ENCODE peak calls at places on chromosomes 4 and X, in six cellular contexts. U, I, D, A, M and S are unnamed samples.

GRCh38 chr4:116413222-116413621 is 672.2 kb downstream of the TRAM1L1 start:
- DNase-seq in U (no peak), A (no peak), I (no peak), M (no peak), D (no peak), S (no peak)

GRCh38 chrX:130082244-130083106 is 27.8 kb downstream of the ELF4 start:
- DNase-seq in M (no peak), I (no peak), U (no peak), D (no peak), A (no peak), S (peak)

GRCh38 chr4:11028334-11028733 is 343.8 kb upstream of the CLNK start:
- DNase-seq in D (no peak), I (no peak), U (no peak), A (no peak), M (no peak), S (no peak)

GRCh38 chr4:27360651-27361347 is 500.2 kb downstream of the STIM2 start:
- DNase-seq in M (no peak), I (peak), D (peak), U (peak), A (peak), S (no peak)

GRCh38 chr4:176383273-176384077 is 63.7 kb downstream of the SPCS3 start:
- DNase-seq in U (peak), I (peak), M (peak), D (peak), A (peak), S (no peak)

GRCh38 chr4:4225915-4226605 is 669 bp downstream of the OTOP1 start:
- DNase-seq in U (no peak), M (no peak), A (peak), D (peak), I (no peak), S (no peak)

GRCh38 chrX:24990585-24990984 is 25.2 kb downstream of the ARX start:
- DNase-seq in M (no peak), D (no peak), I (no peak), A (no peak), U (no peak), S (no peak)

GRCh38 chr4:20276848-20277247 is 25.1 kb downstream of the SLIT2 start:
- DNase-seq in I (no peak), D (no peak), M (no peak), U (no peak), A (no peak), S (no peak)

GRCh38 chr4:48967626-48968025 is 18.4 kb upstream of the CWH43 start:
- DNase-seq in D (peak), A (peak), I (peak), U (no peak), M (peak), S (no peak)

GRCh38 chr4:8856835-8857590 is 14.6 kb downstream of the HMX1 start:
- DNase-seq in D (no peak), M (no peak), I (no peak), A (no peak), U (no peak), S (no peak)

GRCh38 chrX:149829751-149830191 is 48.0 kb downstream of the MAGEA9 start:
- DNase-seq in A (peak), U (no peak), D (peak), M (peak), I (peak), S (no peak)

GRCh38 chr4:95268819-95269565 is 279.8 kb downstream of the UNC5C start:
- DNase-seq in D (peak), A (peak), I (peak), U (peak), M (no peak), S (no peak)

GRCh38 chrX:153638041-153638371 is 9.0 kb upstream of the DUSP9 start:
- DNase-seq in M (no peak), A (no peak), I (no peak), D (no peak), U (no peak), S (no peak)

GRCh38 chr4:24559889-24560288 is 24.5 kb downstream of the DHX15 start:
- DNase-seq in I (peak), D (peak), M (no peak), A (peak), U (no peak), S (no peak)

GRCh38 chrX:13115457-13115856 is 71.0 kb upstream of the FAM9C start:
- DNase-seq in I (no peak), M (no peak), U (no peak), A (no peak), D (no peak), S (no peak)

GRCh38 chrX:129654652-129655546 is at the start of gene APLN:
- DNase-seq in M (peak), D (peak), U (peak), A (peak), I (peak), S (no peak)

GRCh38 chr4:152605641-152606304 is 69.9 kb upstream of the FBXW7 start:
- DNase-seq in A (peak), I (peak), U (no peak), D (peak), M (no peak), S (no peak)
- TF ChIP-seq CTCF in A (no peak), I (no peak), U (no peak), D (no peak), M (no peak), S (no peak)

GRCh38 chr4:168664242-168664897 is 167.5 kb downstream of the PALLD start:
- DNase-seq in A (no peak), M (peak), D (peak), U (peak), I (peak), S (no peak)
- H2AFZ ChIP-seq in A (no peak), M (no peak), D (no peak), U (no peak), I (no peak), S (no peak)

GRCh38 chr4:38894340-38894982 is 26.9 kb downstream of the FAM114A1 start:
- DNase-seq in U (peak), D (peak), I (peak), A (peak), M (no peak), S (peak)
- TF ChIP-seq CTCF in U (peak), D (peak), I (no peak), A (no peak), M (no peak), S (peak)

GRCh38 chr4:101284546-101284945 is 62.8 kb downstream of the PPP3CA start:
- DNase-seq in A (no peak), I (no peak), U (peak), M (no peak), D (no peak), S (no peak)

GRCh38 chr4:101288365-101289145 is 58.8 kb downstream of the PPP3CA start:
- DNase-seq in A (peak), I (peak), D (peak), M (no peak), U (no peak), S (no peak)

GRCh38 chr4:101287332-101287731 is 60.0 kb downstream of the PPP3CA start:
- DNase-seq in U (no peak), A (no peak), M (no peak), I (no peak), D (no peak), S (no peak)

GRCh38 chr4:101285985-101286384 is 61.3 kb downstream of the PPP3CA start:
- DNase-seq in M (no peak), U (no peak), D (no peak), I (no peak), A (no peak), S (no peak)

DNA sequence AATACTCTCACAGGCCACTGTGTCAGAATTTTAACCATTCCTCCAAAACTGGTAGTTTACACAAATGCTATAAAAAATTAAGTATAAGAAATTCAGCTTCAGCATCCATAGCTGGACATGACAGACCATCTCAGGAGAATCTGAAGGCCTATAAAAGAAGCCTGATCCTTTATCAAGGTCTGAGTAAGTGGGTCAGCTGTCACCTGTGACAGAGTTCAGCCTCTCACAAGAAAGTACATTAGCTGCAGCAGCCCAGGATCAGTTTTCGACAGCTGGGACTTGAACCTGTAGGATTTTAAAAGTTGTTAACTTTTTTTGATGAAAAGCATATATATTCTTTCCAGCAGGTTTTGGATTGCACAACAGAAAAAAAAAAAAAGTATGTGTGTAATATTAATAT is 60.7 kb downstream of the PPP3CA start:
- DNase-seq in A (no peak), M (no peak), U (no peak), D (no peak), I (no peak), S (no peak)
- H2AFZ ChIP-seq in A (no peak), M (no peak), U (no peak), D (no peak), I (no peak), S (no peak)

GRCh38 chrX:112867570-112867969 is 26.9 kb upstream of the AMOT start:
- DNase-seq in M (peak), A (no peak), I (no peak), D (no peak), U (no peak), S (peak)
- TF ChIP-seq CTCF in M (no peak), A (no peak), I (no peak), D (no peak), U (no peak), S (peak)

DNA sequence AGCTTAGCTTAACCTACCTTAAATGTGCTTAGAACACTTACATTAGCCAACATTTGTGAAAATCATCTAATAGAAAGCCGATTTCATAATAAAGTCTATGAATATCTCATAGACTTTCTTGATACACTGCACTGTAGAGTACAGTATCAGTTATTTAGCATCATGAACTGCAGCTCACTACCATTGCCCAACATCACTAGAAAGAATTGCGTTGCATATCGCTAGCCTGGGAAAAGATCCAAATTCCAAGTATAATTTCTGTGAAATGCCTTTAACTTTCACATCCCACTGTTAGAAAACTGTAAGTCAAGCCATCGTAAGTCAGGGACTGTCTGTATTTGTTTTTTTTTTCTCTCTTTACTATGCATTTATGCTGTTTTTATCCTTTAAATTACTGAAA is 918.6 kb upstream of the PABPC4L start:
- DNase-seq in D (peak), I (no peak), M (no peak), U (no peak), A (peak), S (no peak)
- H2AFZ ChIP-seq in D (no peak), I (no peak), M (no peak), U (no peak), A (no peak), S (no peak)

GRCh38 chr4:163920426-163920825 is 425.9 kb downstream of the TMA16 start:
- DNase-seq in A (no peak), I (no peak), U (no peak), M (no peak), D (no peak), S (no peak)

GRCh38 chr4:163911891-163912290 is 417.4 kb downstream of the TMA16 start:
- DNase-seq in D (peak), U (no peak), A (no peak), I (peak), M (no peak), S (no peak)

GRCh38 chr4:163913571-163913970 is 419.1 kb downstream of the TMA16 start:
- DNase-seq in D (no peak), A (no peak), U (no peak), I (no peak), M (no peak), S (no peak)

DNA sequence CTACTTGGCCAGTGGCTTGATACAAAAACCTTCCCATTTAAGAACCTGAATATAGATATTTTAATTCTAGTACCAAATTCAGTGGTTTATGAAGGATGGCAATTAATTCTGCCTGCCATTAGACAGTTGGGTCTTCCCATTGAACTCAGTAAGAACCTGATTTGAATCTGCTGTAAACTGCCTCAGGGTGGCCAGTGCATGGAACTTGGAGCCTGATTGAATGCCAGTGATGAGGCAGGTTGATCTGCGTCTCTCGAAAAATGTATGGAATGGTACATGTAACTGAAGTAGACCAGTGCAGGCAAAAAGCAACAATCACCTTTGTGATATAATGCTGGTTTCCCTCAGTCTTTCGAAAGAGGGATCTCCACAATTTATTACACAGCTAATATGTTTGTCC is 421.4 kb downstream of the TMA16 start:
- DNase-seq in U (no peak), I (no peak), A (no peak), M (no peak), D (no peak), S (no peak)
- TF ChIP-seq CTCF in U (no peak), I (no peak), A (no peak), M (no peak), D (no peak), S (no peak)